ENCODE peak calls at places on chromosomes 3 and 15, in ten cellular contexts. D, U, K, E, B, F, T, L, R and Q are unnamed samples.

GRCh38 chr3:10286596-10287295 is 6.0 kb downstream of the GHRL start:
- DNase-seq in D (peak), U (no peak), K (peak), E (peak), B (peak), F (peak), T (no peak), L (no peak), R (peak), Q (peak)

GRCh38 chr3:150183619-150184425 is 213.1 kb upstream of the PFN2 start:
- DNase-seq in D (peak), U (peak), K (peak), E (peak), B (peak), F (peak), T (peak), L (peak), R (peak), Q (peak)

GRCh38 chr3:157494581-157495281 is 8.5 kb downstream of the VEPH1 start:
- DNase-seq in D (peak), U (no peak), K (no peak), E (peak), B (peak), F (peak), T (peak), L (no peak), R (no peak), Q (peak)

GRCh38 chr3:184524981-184525336 is 36.6 kb upstream of the EPHB3 start:
- DNase-seq in D (peak), U (no peak), K (no peak), E (peak), B (no peak), F (no peak), T (no peak), L (peak), R (peak), Q (no peak)

GRCh38 chr15:70505411-70505919 is 257.9 kb downstream of the UACA start:
- DNase-seq in D (peak), U (no peak), K (no peak), E (peak), B (peak), F (peak), T (peak), L (no peak), R (no peak), Q (peak)

GRCh38 chr3:50582083-50582482 is 12.8 kb downstream of the HEMK1 start:
- DNase-seq in D (no peak), U (no peak), K (no peak), E (no peak), B (no peak), F (no peak), T (no peak), L (no peak), R (no peak), Q (no peak)

GRCh38 chr3:140505256-140505655 is 172.6 kb upstream of the TRIM42 start:
- DNase-seq in D (peak), U (no peak), K (no peak), E (no peak), B (no peak), F (peak), T (peak), L (no peak), R (no peak), Q (peak)

GRCh38 chr15:27418729-27419128 is 447.7 kb downstream of the GABRG3 start:
- DNase-seq in D (no peak), U (no peak), K (no peak), E (no peak), B (no peak), F (peak), T (no peak), L (no peak), R (peak), Q (no peak)

GRCh38 chr15:73633991-73634495 is 854 bp upstream of the NPTN start:
- DNase-seq in D (peak), U (no peak), K (no peak), E (peak), B (peak), F (peak), T (peak), L (no peak), R (no peak), Q (peak)

GRCh38 chr3:12553921-12554391 is 2.9 kb upstream of the MKRN2 start:
- DNase-seq in D (peak), U (peak), K (peak), E (peak), B (no peak), F (peak), T (peak), L (peak), R (peak), Q (peak)

GRCh38 chr3:115478359-115478758 is 145.0 kb upstream of the GAP43 start:
- DNase-seq in D (no peak), U (no peak), K (no peak), E (no peak), B (no peak), F (no peak), T (no peak), L (no peak), R (no peak), Q (no peak)

GRCh38 chr3:30310251-30310954 is 296.0 kb upstream of the TGFBR2 start:
- DNase-seq in D (peak), U (no peak), K (no peak), E (no peak), B (peak), F (peak), T (peak), L (no peak), R (no peak), Q (peak)

GRCh38 chr3:51798561-51798960 is 19.5 kb upstream of the IQCF6 start:
- DNase-seq in D (no peak), U (no peak), K (no peak), E (no peak), B (no peak), F (no peak), T (no peak), L (no peak), R (no peak), Q (peak)

GRCh38 chr3:110575702-110576101 is 495.9 kb upstream of the NECTIN3 start:
- DNase-seq in D (no peak), U (no peak), K (no peak), E (no peak), B (no peak), F (no peak), T (no peak), L (no peak), R (no peak), Q (no peak)

GRCh38 chr3:102195198-102195948 is 239.4 kb upstream of the ZPLD1 start:
- DNase-seq in D (no peak), U (no peak), K (no peak), E (peak), B (no peak), F (peak), T (no peak), L (no peak), R (no peak), Q (no peak)

GRCh38 chr3:169666079-169666436 is 2.5 kb upstream of the MECOM start:
- DNase-seq in D (no peak), U (no peak), K (no peak), E (no peak), B (no peak), F (no peak), T (no peak), L (no peak), R (no peak), Q (no peak)

DNA sequence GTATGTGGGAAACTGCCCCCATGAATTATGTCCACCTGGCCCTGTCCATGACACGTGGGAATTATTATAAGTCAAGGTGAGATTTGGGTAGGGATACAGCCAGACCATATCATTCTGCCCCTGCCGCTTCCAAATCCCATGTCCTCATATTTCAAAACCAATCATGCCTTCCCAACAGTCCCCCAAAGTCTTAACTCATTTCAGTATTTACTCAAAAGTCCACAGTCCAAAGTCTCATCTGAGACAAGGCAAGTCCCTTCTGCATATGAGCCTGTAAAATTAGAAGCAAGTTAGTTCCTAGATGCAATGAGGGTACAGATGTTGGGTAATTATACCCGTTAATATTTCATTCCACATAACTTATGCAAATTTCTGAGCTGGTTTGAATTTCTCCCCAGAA is 47.7 kb downstream of the RNF111 start:
- DNase-seq in D (no peak), U (no peak), K (no peak), E (no peak), B (no peak), F (no peak), T (no peak), L (no peak), R (no peak), Q (no peak)
- H3K4me3 ChIP-seq in D (no peak), U (no peak), K (no peak), E (no peak), B (no peak), F (no peak), T (no peak), L (no peak), R (no peak), Q (no peak)

DNA sequence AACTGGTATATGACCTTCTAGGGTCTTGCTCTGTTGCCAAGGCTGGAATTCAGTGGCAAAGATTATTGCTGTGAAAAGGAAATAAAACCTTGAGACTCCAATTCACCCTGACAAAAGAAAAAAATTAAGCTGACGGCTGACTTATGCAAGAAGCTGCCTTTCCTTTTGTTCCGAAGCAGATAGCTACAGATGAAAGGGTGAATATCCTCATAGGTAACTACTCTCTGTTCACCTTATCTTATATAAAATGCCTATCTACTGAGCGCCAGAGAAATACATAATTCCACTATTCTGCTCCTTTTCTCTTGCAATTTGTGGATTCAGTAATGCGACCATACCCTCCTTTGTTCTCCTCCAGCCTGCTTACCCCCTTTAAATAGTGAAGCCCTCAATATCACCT is 68.8 kb downstream of the HERC1 start:
- DNase-seq in D (no peak), U (no peak), K (no peak), E (no peak), B (no peak), F (no peak), T (no peak), L (no peak), R (no peak), Q (no peak)
- H3K4me3 ChIP-seq in D (no peak), U (no peak), K (no peak), E (no peak), B (no peak), F (no peak), T (no peak), L (no peak), R (no peak), Q (no peak)

GRCh38 chr15:98599911-98600685 is 48.2 kb upstream of the IGF1R start:
- DNase-seq in D (peak), U (peak), K (peak), E (peak), B (peak), F (peak), T (peak), L (peak), R (peak), Q (peak)
- H3K4me3 ChIP-seq in D (peak), U (peak), K (peak), E (peak), B (peak), F (peak), T (peak), L (peak), R (peak), Q (peak)

DNA sequence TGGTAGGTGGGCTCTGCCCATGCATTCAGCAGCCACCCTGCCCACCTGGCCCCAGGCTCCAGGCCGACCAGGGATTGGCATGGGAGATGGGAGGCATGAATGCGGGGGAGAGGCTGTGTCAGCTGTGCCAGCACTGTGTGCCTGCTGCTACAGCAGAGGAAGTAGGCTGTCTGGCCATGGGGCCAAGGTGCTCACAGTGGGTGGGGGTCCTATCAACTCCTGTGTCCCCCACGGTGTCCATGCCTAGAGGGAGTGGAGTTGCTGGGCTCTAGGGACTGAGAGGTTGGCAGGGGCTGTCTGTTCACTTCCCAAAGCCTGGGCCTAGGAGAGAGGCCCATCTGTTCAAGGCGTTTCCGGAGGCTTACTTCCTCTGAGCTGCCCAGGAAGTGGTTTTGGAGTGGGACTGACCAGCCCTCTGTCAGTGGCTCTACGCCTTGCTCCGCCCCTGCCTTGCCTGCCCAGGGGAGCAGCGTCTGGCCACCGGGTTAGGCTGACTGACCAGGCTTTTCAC is 5.8 kb downstream of the PRKCD start:
- DNase-seq in D (peak), U (peak), K (peak), E (no peak), B (peak), F (peak), T (peak), L (no peak), R (no peak), Q (peak)
- H3K4me3 ChIP-seq in D (no peak), U (no peak), K (no peak), E (no peak), B (no peak), F (no peak), T (no peak), L (no peak), R (no peak), Q (no peak)

GRCh38 chr15:22949074-22949547 is 31.1 kb downstream of the CYFIP1 start:
- DNase-seq in D (peak), U (peak), K (peak), E (peak), B (peak), F (peak), T (peak), L (no peak), R (no peak), Q (peak)
- H3K4me3 ChIP-seq in D (peak), U (no peak), K (peak), E (no peak), B (no peak), F (no peak), T (peak), L (no peak), R (no peak), Q (peak)

GRCh38 chr3:194133661-194134230 is 2.2 kb upstream of the HES1 start:
- DNase-seq in D (peak), U (peak), K (peak), E (peak), B (peak), F (peak), T (peak), L (no peak), R (peak), Q (peak)
- H3K4me3 ChIP-seq in D (no peak), U (peak), K (peak), E (peak), B (peak), F (peak), T (peak), L (no peak), R (no peak), Q (peak)

DNA sequence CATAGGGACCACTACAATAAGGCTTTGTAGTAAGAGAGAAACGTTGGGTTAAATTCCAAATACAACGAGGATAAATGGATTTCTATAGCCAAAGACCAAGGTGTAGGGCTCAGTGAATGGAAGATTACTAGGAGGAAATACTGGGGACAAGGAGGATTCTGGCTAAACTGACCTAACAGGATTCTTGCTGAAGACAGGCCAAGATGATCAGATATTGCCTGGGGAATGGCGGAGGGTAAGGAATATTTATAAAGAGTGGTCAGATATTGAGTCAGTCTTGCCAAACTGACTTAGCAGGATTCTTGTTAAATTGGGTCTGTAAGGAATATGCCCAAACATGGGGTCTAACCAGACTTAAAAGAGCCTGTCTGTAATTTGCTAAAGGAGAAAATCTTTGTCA is 463.8 kb downstream of the EDEM1 start:
- DNase-seq in D (no peak), U (no peak), K (no peak), E (no peak), B (no peak), F (no peak), T (no peak), L (no peak), R (no peak), Q (no peak)
- H3K4me3 ChIP-seq in D (no peak), U (no peak), K (no peak), E (no peak), B (no peak), F (no peak), T (no peak), L (no peak), R (no peak), Q (no peak)

DNA sequence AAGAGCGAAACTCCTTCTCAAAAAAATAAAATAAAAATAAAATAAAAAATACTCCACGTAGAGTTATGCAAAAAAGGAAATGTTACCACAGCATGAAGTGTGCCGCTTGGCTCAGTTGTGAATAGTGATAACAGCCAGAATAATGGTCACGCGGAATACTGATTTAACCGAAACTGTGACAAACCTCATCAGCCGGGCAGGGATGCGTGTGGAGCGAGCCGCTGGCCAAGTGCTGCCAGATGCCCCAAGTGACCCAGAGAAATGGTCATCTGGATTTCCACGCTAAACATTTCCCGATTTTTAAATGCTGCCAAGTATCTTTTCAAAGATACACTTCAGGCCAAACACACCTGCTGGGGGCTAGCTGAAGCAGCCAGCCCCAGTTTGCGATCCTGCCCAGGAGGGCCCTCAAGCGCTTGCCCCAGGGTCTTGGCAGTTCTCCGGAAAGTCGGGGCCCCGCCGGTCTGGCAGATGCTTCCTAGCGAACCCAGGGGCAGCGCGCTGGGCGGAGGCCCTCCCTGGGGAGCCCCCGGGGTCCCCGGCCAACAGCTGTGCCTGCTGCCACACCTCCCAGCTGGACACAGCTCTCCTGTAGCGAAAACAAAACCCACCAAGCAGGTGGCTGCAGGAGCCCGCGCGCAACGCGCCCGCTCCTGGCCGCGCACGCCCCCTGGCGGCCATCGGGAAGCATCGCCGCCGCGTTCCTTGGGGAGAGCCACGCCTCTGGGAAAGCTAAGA is 35.1 kb downstream of the CMTM6 start:
- DNase-seq in D (peak), U (peak), K (peak), E (peak), B (peak), F (peak), T (peak), L (peak), R (peak), Q (peak)
- H3K4me3 ChIP-seq in D (no peak), U (peak), K (peak), E (peak), B (no peak), F (no peak), T (peak), L (no peak), R (peak), Q (peak)

GRCh38 chr15:94844533-94845390 is 613.4 kb downstream of the MCTP2 start:
- DNase-seq in D (peak), U (peak), K (peak), E (peak), B (no peak), F (peak), T (peak), L (no peak), R (no peak), Q (peak)
- H3K4me3 ChIP-seq in D (peak), U (peak), K (peak), E (peak), B (no peak), F (peak), T (peak), L (no peak), R (no peak), Q (peak)